ENCODE peak calls at places on chromosomes 3 and 15, in four cellular contexts. One of them, this sample, is unnamed.

GRCh38 chr15:64209680-64210334 is 47.0 kb upstream of the PPIB start:
- DNase-seq in DMS53: peak
- DNase-seq in foreskin fibroblast: peak
- DNase-seq in GM04503: no peak
- DNase-seq in this sample: peak

GRCh38 chr15:26453914-26454313 is 319.0 kb downstream of the GABRB3 start:
- DNase-seq in DMS53: no peak
- DNase-seq in foreskin fibroblast: no peak
- DNase-seq in GM04503: no peak
- DNase-seq in this sample: no peak

GRCh38 chr15:37076543-37076942 is 23.8 kb downstream of the MEIS2 start:
- DNase-seq in DMS53: no peak
- DNase-seq in foreskin fibroblast: peak
- DNase-seq in GM04503: no peak
- DNase-seq in this sample: no peak

GRCh38 chr3:70749122-70749521 is 436.7 kb upstream of the MDFIC2 start:
- DNase-seq in DMS53: no peak
- DNase-seq in foreskin fibroblast: no peak
- DNase-seq in GM04503: no peak
- DNase-seq in this sample: no peak

GRCh38 chr3:131543714-131544113 is 40.9 kb upstream of the MRPL3 start:
- DNase-seq in DMS53: peak
- DNase-seq in foreskin fibroblast: peak
- DNase-seq in GM04503: peak
- DNase-seq in this sample: no peak

GRCh38 chr3:51559266-51559907 is 20.9 kb downstream of the RAD54L2 start:
- DNase-seq in DMS53: peak
- DNase-seq in foreskin fibroblast: peak
- DNase-seq in GM04503: peak
- DNase-seq in this sample: peak

GRCh38 chr3:111032677-111033076 is 38.9 kb upstream of the NECTIN3 start:
- DNase-seq in DMS53: peak
- DNase-seq in foreskin fibroblast: no peak
- DNase-seq in GM04503: no peak
- DNase-seq in this sample: no peak

GRCh38 chr3:135125171-135125801 is 330.2 kb downstream of the EPHB1 start:
- DNase-seq in DMS53: peak
- DNase-seq in foreskin fibroblast: peak
- DNase-seq in GM04503: no peak
- DNase-seq in this sample: no peak